ENCODE peak calls at places on chromosomes 13 and 19, in eight cellular contexts. H is mesenteric fat pad; W is memory B cell; O is stimulated activated CD4-positive, alpha-beta T cell treated with anti-CD3 and anti-CD28 coated beads, Interleukin-12 subunit alpha, Interleukin-12 subunit beta, amount 100 ng/mL, for 4 hours; Z is prostate gland; S is CD8-positive, alpha-beta memory T cell; J is AG10803; P is cardiac fibroblast. L is an unnamed sample.

GRCh38 chr13:95403349-95404140 is 102.3 kb upstream of the ABCC4 start:
- DNase-seq in Z (no peak), S (no peak), O (no peak), H (peak; percentile 78), P (no peak), J (no peak), W (no peak), L (peak; percentile 9)

GRCh38 chr13:101309014-101309619 is 107.2 kb downstream of the NALCN start:
- DNase-seq in W (no peak), O (no peak), H (no peak), J (peak; percentile 98), Z (no peak), P (peak; percentile 46), S (no peak), L (no peak)

GRCh38 chr13:24050292-24050711 is 110.2 kb upstream of the SPATA13 start:
- DNase-seq in S (no peak), P (peak; percentile 60), Z (peak; percentile 47), W (no peak), O (no peak), H (no peak), J (peak; percentile 66), L (no peak)

GRCh38 chr13:42733046-42733445 is 48.3 kb upstream of the FAM216B start:
- DNase-seq in O (no peak), P (no peak), W (no peak), H (no peak), Z (no peak), S (no peak), J (no peak), L (no peak)

GRCh38 chr19:31905980-31906948 is 439.1 kb upstream of the ZNF507 start:
- DNase-seq in Z (peak; percentile 21), J (peak; percentile 21), S (no peak), O (no peak), H (no peak), P (peak; percentile 5), W (no peak), L (no peak)

GRCh38 chr19:3608750-3609322 is 2.2 kb upstream of the TBXA2R start:
- DNase-seq in W (no peak), P (peak; percentile 38), O (no peak), S (no peak), H (no peak), Z (no peak), J (no peak), L (no peak)

GRCh38 chr19:13841339-13842293 is 35.3 kb upstream of the NANOS3 start:
- DNase-seq in O (no peak), J (peak; percentile 48), P (peak; percentile 49), Z (peak; percentile 77), S (no peak), W (peak; percentile 60), H (no peak), L (no peak)

GRCh38 chr13:35923347-35923746 is 207.8 kb downstream of the DCLK1 start:
- DNase-seq in S (no peak), Z (no peak), W (no peak), J (peak; percentile 37), O (no peak), P (peak; percentile 32), H (no peak), L (no peak)

GRCh38 chr13:100854091-100854490 is 179.5 kb upstream of the TMTC4 start:
- DNase-seq in P (no peak), S (no peak), J (no peak), O (no peak), Z (no peak), H (no peak), W (no peak), L (no peak)

GRCh38 chr19:57668635-57669034 is at the start of gene ZSCAN4:
- DNase-seq in S (no peak), H (no peak), P (no peak), J (no peak), Z (no peak), W (no peak), O (no peak), L (no peak)

GRCh38 chr13:44142911-44143665 is 230.5 kb upstream of the SERP2 start:
- DNase-seq in W (no peak), S (no peak), Z (no peak), P (no peak), J (no peak), H (no peak), O (no peak), L (no peak)

GRCh38 chr13:20824762-20825161 is 51.0 kb upstream of the EEF1AKMT1 start:
- DNase-seq in P (no peak), S (no peak), W (no peak), J (peak; percentile 48), Z (no peak), H (no peak), O (no peak), L (no peak)

GRCh38 chr19:12868540-12869112 is 12.6 kb downstream of the DNASE2 start:
- DNase-seq in H (no peak), O (no peak), S (no peak), Z (no peak), W (no peak), P (no peak), J (no peak), L (no peak)

GRCh38 chr19:8161135-8161646 is 11.8 kb upstream of the FBN3 start:
- DNase-seq in O (no peak), W (no peak), Z (no peak), P (peak; percentile 26), J (no peak), S (no peak), H (no peak), L (peak; percentile 34)

L was measured in NCI-H510A.